ENCODE peak calls at places on chromosomes 5 and 9, in ten cellular contexts. N, E, R, A, T, K, P, H, J and Q are unnamed samples.

GRCh38 chr5:139696894-139697658 is 48.9 kb downstream of the CXXC5 start:
- DNase-seq in P (no peak), N (peak), T (peak), R (peak), J (no peak), A (peak), E (peak), K (peak), H (peak), Q (peak)

GRCh38 chr5:145130996-145131395 is 704.1 kb downstream of the PRELID2 start:
- DNase-seq in K (no peak), A (no peak), J (no peak), H (peak), E (no peak), P (no peak), R (no peak), N (no peak), T (peak), Q (no peak)

GRCh38 chr9:34717996-34718614 is 8.2 kb upstream of the CCL21 start:
- DNase-seq in H (no peak), A (no peak), T (no peak), K (no peak), R (no peak), N (no peak), J (no peak), P (no peak), E (no peak), Q (no peak)

GRCh38 chr9:95085861-95086563 is 231.5 kb downstream of the FANCC start:
- DNase-seq in P (no peak), R (peak), T (no peak), K (no peak), A (no peak), J (no peak), H (no peak), N (no peak), E (no peak), Q (no peak)

GRCh38 chr9:37412431-37413151 is 9.9 kb upstream of the GRHPR start:
- DNase-seq in E (no peak), J (no peak), R (no peak), H (peak), T (no peak), P (peak), A (peak), K (no peak), N (peak), Q (peak)

GRCh38 chr5:14144586-14145355 is 1.6 kb downstream of the TRIO start:
- DNase-seq in A (peak), K (peak), H (peak), N (peak), P (no peak), R (peak), T (peak), J (no peak), E (peak), Q (peak)

GRCh38 chr9:101977614-101978210 is 239.3 kb upstream of the GRIN3A start:
- DNase-seq in E (no peak), J (no peak), H (peak), K (no peak), A (peak), R (no peak), T (peak), N (no peak), P (no peak), Q (peak)

GRCh38 chr5:14057289-14057688 is 85.9 kb upstream of the TRIO start:
- DNase-seq in J (no peak), N (no peak), R (no peak), P (no peak), H (no peak), E (no peak), A (no peak), T (no peak), K (no peak), Q (no peak)

GRCh38 chr9:110763568-110763967 is 95.0 kb downstream of the MUSK start:
- DNase-seq in N (no peak), H (no peak), R (no peak), E (no peak), J (no peak), K (no peak), T (no peak), P (no peak), A (no peak), Q (no peak)

GRCh38 chr5:167626341-167627118 is 664.9 kb upstream of the WWC1 start:
- DNase-seq in J (no peak), E (no peak), K (no peak), R (no peak), H (no peak), N (no peak), A (peak), T (peak), P (no peak), Q (no peak)

GRCh38 chr5:177510567-177511053 is 984 bp upstream of the DOK3 start:
- DNase-seq in R (no peak), H (no peak), N (no peak), P (no peak), J (no peak), T (no peak), K (peak), E (no peak), A (no peak), Q (no peak)

GRCh38 chr9:127132921-127133647 is 10.6 kb upstream of the ANGPTL2 start:
- DNase-seq in H (no peak), N (no peak), J (no peak), A (peak), K (peak), P (no peak), T (no peak), E (no peak), R (peak), Q (peak)

GRCh38 chr9:1938675-1939170 is 76.4 kb upstream of the SMARCA2 start:
- DNase-seq in N (no peak), J (no peak), R (no peak), K (no peak), H (no peak), P (no peak), T (no peak), E (no peak), A (no peak), Q (no peak)

GRCh38 chr9:63817622-63818518 is 1467.1 kb downstream of the FOXD4L5 start:
- DNase-seq in N (peak), A (peak), R (peak), K (peak), J (no peak), T (no peak), P (peak), H (peak), E (peak), Q (peak)

GRCh38 chr9:93654351-93654961 is 78.1 kb downstream of the PHF2 start:
- DNase-seq in K (peak), A (no peak), P (no peak), E (no peak), T (no peak), H (no peak), J (no peak), R (no peak), N (no peak), Q (no peak)

GRCh38 chr5:179196420-179197079 is 136.4 kb downstream of the ZNF354C start:
- DNase-seq in K (peak), E (no peak), R (no peak), T (no peak), A (no peak), J (no peak), N (no peak), H (no peak), P (no peak), Q (peak)

DNA sequence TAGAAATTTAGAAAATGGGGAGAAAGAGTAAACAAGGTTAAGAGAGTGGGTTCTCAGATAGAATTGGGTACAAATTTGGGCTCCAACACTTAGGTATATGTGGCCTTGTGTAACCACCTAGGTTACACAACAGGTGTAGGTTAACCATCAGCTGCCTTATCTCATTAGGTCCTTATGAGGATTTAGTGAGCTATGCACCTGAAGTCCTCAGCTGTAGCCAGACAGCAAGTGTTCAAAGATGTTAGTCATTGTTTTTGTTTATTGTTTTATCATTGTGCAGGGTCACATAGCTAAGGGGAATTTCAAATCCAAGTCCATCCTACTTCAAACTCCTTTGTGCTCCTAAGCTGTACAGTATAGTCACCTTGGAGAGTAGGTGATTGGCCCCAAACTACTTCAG is 970 bp upstream of the TRIM32 start:
- DNase-seq in A (no peak), T (no peak), P (peak), K (no peak), R (no peak), H (no peak), J (no peak), E (no peak), N (no peak), Q (no peak)
- H3K4me3 ChIP-seq in A (peak), T (peak), P (peak), K (peak), R (peak), H (peak), J (peak), E (peak), N (peak), Q (peak)

GRCh38 chr5:82610686-82611085 is 332.5 kb upstream of the RPS23 start:
- DNase-seq in K (no peak), P (no peak), T (no peak), R (no peak), A (no peak), H (no peak), N (no peak), J (no peak), E (no peak), Q (no peak)

GRCh38 chr5:82613886-82614285 is 335.7 kb upstream of the RPS23 start:
- DNase-seq in K (no peak), P (no peak), R (no peak), H (no peak), T (no peak), A (peak), N (no peak), J (no peak), E (no peak), Q (no peak)

GRCh38 chr5:82619097-82619496 is 340.9 kb upstream of the RPS23 start:
- DNase-seq in K (no peak), P (no peak), H (no peak), E (no peak), J (no peak), T (no peak), R (no peak), N (no peak), A (no peak), Q (no peak)

GRCh38 chr5:82614706-82615105 is 336.6 kb upstream of the RPS23 start:
- DNase-seq in N (no peak), H (no peak), P (no peak), R (no peak), K (no peak), A (peak), T (no peak), E (no peak), J (no peak), Q (no peak)
- TF ChIP-seq CTCF in N (no peak), H (no peak), P (no peak), R (no peak), K (no peak), A (no peak), T (no peak), E (no peak), J (no peak), Q (no peak)

GRCh38 chr9:134535171-134535570 is 106.4 kb upstream of the COL5A1 start:
- DNase-seq in K (peak), J (no peak), R (no peak), P (no peak), T (no peak), A (no peak), H (no peak), N (no peak), E (no peak), Q (no peak)

GRCh38 chr9:134537891-134538520 is 103.6 kb upstream of the COL5A1 start:
- DNase-seq in E (no peak), N (no peak), J (no peak), T (no peak), A (no peak), H (no peak), K (no peak), R (no peak), P (no peak), Q (peak)

GRCh38 chr9:134536931-134537330 is 104.7 kb upstream of the COL5A1 start:
- DNase-seq in T (no peak), P (no peak), E (no peak), H (no peak), J (no peak), R (no peak), N (no peak), K (no peak), A (no peak), Q (no peak)

GRCh38 chr9:134534661-134535080 is 106.9 kb upstream of the COL5A1 start:
- DNase-seq in R (no peak), J (no peak), K (no peak), E (no peak), H (no peak), N (no peak), A (peak), T (no peak), P (no peak), Q (no peak)

DNA sequence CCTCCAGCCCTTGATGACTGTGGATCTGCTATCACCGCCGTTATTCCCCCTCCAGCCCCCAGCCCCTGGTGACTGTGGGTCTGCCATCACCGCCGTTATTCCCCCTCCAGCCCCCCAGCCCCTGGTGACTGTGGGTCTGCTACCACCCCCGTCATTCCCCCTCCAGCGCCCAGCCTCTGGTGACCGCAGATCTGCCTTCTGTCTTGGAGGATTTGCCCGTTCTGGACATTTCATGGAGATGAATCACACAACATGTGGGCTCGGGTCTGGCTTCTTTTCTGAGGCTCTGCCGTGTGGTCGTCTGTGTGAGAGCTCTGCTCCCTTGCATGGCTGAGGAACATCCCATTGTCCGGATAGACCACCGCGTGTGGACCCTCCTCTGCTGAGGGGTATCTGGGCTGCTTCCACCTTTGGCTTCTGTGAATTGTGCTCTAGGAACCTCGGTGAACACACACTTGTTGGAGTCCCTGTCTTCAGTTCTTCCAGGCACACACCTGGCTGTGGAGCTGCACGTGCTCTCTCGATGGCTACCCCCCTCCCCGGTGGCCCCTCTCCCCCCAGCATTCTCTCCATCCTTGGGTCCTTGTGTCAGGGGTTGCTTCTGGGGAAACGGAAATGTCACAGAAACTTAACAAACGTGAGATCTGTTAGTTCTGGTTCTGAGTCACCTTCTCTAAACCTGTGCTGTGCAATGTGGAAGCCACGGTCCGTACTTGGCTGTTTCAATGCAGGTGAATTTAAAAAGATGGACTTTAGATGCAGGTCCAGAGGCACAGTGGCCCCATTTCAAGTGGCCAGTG is 105.3 kb upstream of the COL5A1 start:
- DNase-seq in E (no peak), J (peak), K (peak), N (no peak), P (no peak), R (no peak), T (peak), H (peak), A (peak), Q (peak)
- H3K4me3 ChIP-seq in E (no peak), J (no peak), K (no peak), N (no peak), P (no peak), R (no peak), T (no peak), H (no peak), A (no peak), Q (no peak)

DNA sequence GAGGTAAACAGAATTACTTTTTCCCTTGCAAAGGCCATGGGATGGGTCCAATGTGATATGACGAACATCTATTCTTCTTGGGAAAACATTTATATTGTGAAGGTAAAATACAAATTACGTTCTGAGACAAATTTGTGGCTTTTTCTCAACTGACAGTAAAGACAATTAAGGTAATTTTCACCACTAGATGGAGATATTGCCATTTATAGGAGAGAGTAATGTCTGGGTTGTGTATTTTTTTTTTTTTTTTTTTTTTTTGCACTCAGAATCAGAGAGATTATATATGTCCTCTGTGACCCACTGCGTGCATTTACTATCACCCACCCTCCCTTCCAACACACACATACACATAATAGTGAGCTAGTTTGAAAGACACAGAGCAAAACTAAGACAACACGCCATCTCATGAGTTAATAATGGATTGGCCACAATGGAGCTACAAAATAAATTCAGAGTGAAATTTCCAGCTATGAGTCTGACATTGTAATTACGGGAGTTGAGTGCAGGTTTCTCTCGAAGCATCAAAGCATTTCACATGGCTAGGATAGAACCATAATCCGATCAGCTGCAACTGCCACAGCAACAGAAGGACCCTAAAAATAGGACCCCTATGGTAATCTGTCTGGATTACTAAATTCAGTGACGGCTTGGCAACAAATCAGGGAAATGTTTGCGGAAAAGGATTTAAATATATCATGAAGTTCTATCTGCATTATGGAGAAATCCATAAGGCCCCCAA is 49.2 kb downstream of the ANXA1 start:
- DNase-seq in P (no peak), H (peak), N (no peak), J (no peak), R (no peak), E (no peak), T (peak), A (peak), K (no peak), Q (peak)
- TF ChIP-seq CTCF in P (peak), H (peak), N (peak), J (peak), R (peak), E (peak), T (peak), A (peak), K (peak), Q (peak)

GRCh38 chr5:175467983-175468698 is 10.2 kb upstream of the SFXN1 start:
- DNase-seq in T (no peak), R (no peak), K (no peak), P (no peak), J (no peak), N (no peak), A (no peak), E (no peak), H (no peak), Q (no peak)

GRCh38 chr5:175468892-175469291 is 9.5 kb upstream of the SFXN1 start:
- DNase-seq in T (no peak), K (no peak), R (no peak), J (no peak), H (no peak), A (no peak), E (no peak), N (no peak), P (no peak), Q (no peak)

GRCh38 chr5:175470756-175471155 is 7.6 kb upstream of the SFXN1 start:
- DNase-seq in N (no peak), A (no peak), K (no peak), P (no peak), T (no peak), E (no peak), R (no peak), J (no peak), H (no peak), Q (no peak)

GRCh38 chr5:175471628-175472027 is 6.7 kb upstream of the SFXN1 start:
- DNase-seq in P (no peak), K (no peak), E (peak), N (no peak), H (no peak), J (no peak), T (no peak), A (no peak), R (no peak), Q (no peak)

DNA sequence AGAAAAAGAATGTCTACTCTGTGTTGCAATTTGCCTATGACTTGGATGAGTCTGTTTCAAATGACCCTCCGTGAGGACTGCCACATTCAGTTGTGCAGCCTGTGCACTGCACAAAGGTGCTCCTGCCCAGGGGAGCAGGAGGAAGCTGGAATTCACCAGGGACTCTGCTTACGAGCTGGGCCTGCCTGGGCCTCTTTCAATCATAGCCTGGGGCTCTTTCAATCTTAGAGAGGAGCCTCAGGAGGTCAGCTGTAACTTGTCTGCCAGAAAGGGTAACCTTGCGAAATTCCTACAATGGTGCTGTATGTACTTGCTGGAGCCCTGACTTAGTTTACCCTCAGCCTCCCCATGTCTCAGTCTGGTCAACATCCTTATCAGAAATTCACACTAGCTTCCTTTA is 8.4 kb upstream of the SFXN1 start:
- DNase-seq in K (no peak), P (no peak), H (no peak), E (no peak), A (no peak), R (no peak), T (no peak), N (no peak), J (no peak), Q (no peak)
- H3K4me3 ChIP-seq in K (no peak), P (no peak), H (no peak), E (no peak), A (no peak), R (no peak), T (no peak), N (no peak), J (no peak), Q (no peak)

DNA sequence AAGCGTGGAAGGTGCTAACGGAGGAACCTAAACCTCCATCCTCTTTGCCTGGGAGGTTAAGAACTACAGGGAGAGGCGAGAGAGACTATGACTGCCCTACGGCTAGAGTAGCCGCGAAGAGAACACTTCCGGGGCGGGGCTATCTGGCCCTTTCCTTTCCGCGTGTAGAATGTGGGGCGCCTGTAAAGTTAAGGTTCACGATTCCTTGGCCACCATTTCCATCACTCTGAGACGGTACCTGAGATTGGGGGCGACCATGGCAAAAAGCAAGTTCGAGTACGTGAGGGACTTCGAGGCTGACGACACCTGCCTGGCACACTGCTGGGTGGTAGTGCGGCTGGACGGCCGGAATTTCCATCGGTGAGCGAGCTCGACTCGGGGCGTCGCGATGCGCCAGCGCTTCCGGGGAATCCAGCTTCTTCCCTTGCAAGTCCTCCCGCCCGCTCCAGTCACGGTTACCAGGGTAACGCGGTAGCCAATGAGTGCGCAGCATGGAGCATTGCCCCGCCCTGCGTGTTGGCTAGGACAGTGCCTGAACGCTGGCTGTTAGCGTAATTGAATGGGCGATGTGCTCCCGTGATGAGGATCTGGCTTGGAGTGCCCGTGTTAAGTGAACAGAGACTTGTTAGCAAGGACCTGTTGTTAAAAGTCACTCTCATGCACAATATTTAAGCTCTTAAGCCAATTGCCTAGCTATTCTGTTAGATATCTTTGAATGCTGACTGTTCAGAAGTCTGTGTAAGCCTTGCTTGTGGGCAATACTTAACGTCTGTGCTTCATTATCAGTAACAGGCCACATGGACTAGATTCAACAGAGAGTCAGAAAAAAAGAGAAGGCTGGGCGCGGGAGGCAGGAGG is at the start of gene THG1L:
- DNase-seq in N (peak), R (peak), H (peak), A (peak), E (peak), T (peak), P (peak), J (peak), K (peak), Q (peak)
- TF ChIP-seq CTCF in N (no peak), R (no peak), H (no peak), A (no peak), E (no peak), T (no peak), P (no peak), J (no peak), K (no peak), Q (no peak)

GRCh38 chr9:112218908-112219307 is 43.8 kb upstream of the SUSD1 start:
- DNase-seq in N (no peak), T (no peak), P (no peak), E (no peak), R (no peak), K (no peak), H (no peak), A (no peak), J (no peak), Q (no peak)
- H3K4me3 ChIP-seq in N (no peak), T (no peak), P (no peak), E (no peak), R (no peak), K (no peak), H (no peak), A (no peak), J (no peak), Q (no peak)